ENCODE peak calls at places on chromosomes 4 and X, in ten cellular contexts. One of them, this sample, is unnamed.
A peak's percentile ranks its signal among the peaks of the same experiment; 100 is the strongest.

GRCh38 chr4:155026715-155027114 is 181.7 kb upstream of the NPY2R start:
- DNase-seq in colonic mucosa: no peak
- DNase-seq in esophagus muscularis mucosa: no peak
- DNase-seq in IMR-90: no peak
- DNase-seq in psoas muscle: no peak
- DNase-seq in stomach: no peak
- DNase-seq in WERI-Rb-1: no peak
- DNase-seq in body of pancreas: no peak
- DNase-seq in DND-41: no peak
- DNase-seq in tibial nerve: no peak
- DNase-seq in this sample: no peak

GRCh38 chr4:2064276-2064991 is 5.3 kb downstream of the NAT8L start:
- DNase-seq in colonic mucosa: peak; percentile 61
- DNase-seq in esophagus muscularis mucosa: no peak
- DNase-seq in IMR-90: no peak
- DNase-seq in psoas muscle: no peak
- DNase-seq in stomach: peak; percentile 75
- DNase-seq in WERI-Rb-1: no peak
- DNase-seq in body of pancreas: no peak
- DNase-seq in DND-41: no peak
- DNase-seq in tibial nerve: no peak
- DNase-seq in this sample: peak; percentile 16

GRCh38 chr4:120517966-120518365 is 404.6 kb downstream of the PRDM5 start:
- DNase-seq in colonic mucosa: peak; percentile 56
- DNase-seq in esophagus muscularis mucosa: no peak
- DNase-seq in IMR-90: peak; percentile 86
- DNase-seq in psoas muscle: no peak
- DNase-seq in stomach: no peak
- DNase-seq in WERI-Rb-1: no peak
- DNase-seq in body of pancreas: peak; percentile 69
- DNase-seq in DND-41: no peak
- DNase-seq in tibial nerve: no peak
- DNase-seq in this sample: no peak

GRCh38 chr4:36386691-36387090 is 105.3 kb downstream of the DTHD1 start:
- DNase-seq in colonic mucosa: no peak
- DNase-seq in esophagus muscularis mucosa: no peak
- DNase-seq in IMR-90: no peak
- DNase-seq in psoas muscle: no peak
- DNase-seq in stomach: no peak
- DNase-seq in WERI-Rb-1: no peak
- DNase-seq in body of pancreas: no peak
- DNase-seq in DND-41: no peak
- DNase-seq in tibial nerve: no peak
- DNase-seq in this sample: no peak

GRCh38 chr4:83771113-83771705 is 235.3 kb downstream of the GPAT3 start:
- DNase-seq in colonic mucosa: no peak
- DNase-seq in esophagus muscularis mucosa: no peak
- DNase-seq in IMR-90: peak; percentile 60
- DNase-seq in psoas muscle: no peak
- DNase-seq in stomach: peak; percentile 45
- DNase-seq in WERI-Rb-1: peak; percentile 59
- DNase-seq in body of pancreas: peak; percentile 45
- DNase-seq in DND-41: peak; percentile 19
- DNase-seq in tibial nerve: no peak
- DNase-seq in this sample: no peak

GRCh38 chrX:150361070-150361776 is 1.9 kb upstream of the MAMLD1 start:
- DNase-seq in colonic mucosa: no peak
- DNase-seq in esophagus muscularis mucosa: no peak
- DNase-seq in IMR-90: peak; percentile 26
- DNase-seq in psoas muscle: peak; percentile 53
- DNase-seq in stomach: no peak
- DNase-seq in WERI-Rb-1: peak; percentile 17
- DNase-seq in body of pancreas: peak; percentile 11
- DNase-seq in DND-41: no peak
- DNase-seq in tibial nerve: no peak
- DNase-seq in this sample: peak; percentile 57

GRCh38 chrX:103356897-103357296 is 591 bp downstream of the TCEAL9 start:
- DNase-seq in colonic mucosa: peak; percentile 50
- DNase-seq in esophagus muscularis mucosa: no peak
- DNase-seq in IMR-90: no peak
- DNase-seq in psoas muscle: no peak
- DNase-seq in stomach: no peak
- DNase-seq in WERI-Rb-1: no peak
- DNase-seq in body of pancreas: peak; percentile 25
- DNase-seq in DND-41: peak; percentile 14
- DNase-seq in tibial nerve: no peak
- DNase-seq in this sample: peak; percentile 32

GRCh38 chr4:153345011-153345981 is 808 bp downstream of the MND1 start:
- DNase-seq in colonic mucosa: peak; percentile 54
- DNase-seq in esophagus muscularis mucosa: no peak
- DNase-seq in IMR-90: peak; percentile 56
- DNase-seq in psoas muscle: peak; percentile 49
- DNase-seq in stomach: no peak
- DNase-seq in WERI-Rb-1: peak; percentile 54
- DNase-seq in body of pancreas: peak; percentile 41
- DNase-seq in DND-41: peak; percentile 89
- DNase-seq in tibial nerve: no peak
- DNase-seq in this sample: peak; percentile 54

GRCh38 chrX:104315555-104315954 is 60.8 kb upstream of the ESX1 start:
- DNase-seq in colonic mucosa: no peak
- DNase-seq in esophagus muscularis mucosa: no peak
- DNase-seq in IMR-90: peak; percentile 69
- DNase-seq in psoas muscle: no peak
- DNase-seq in stomach: no peak
- DNase-seq in WERI-Rb-1: no peak
- DNase-seq in body of pancreas: no peak
- DNase-seq in DND-41: no peak
- DNase-seq in tibial nerve: no peak
- DNase-seq in this sample: no peak

GRCh38 chrX:48864210-48864609 is 28.8 kb upstream of the PCSK1N start:
- DNase-seq in colonic mucosa: no peak
- DNase-seq in esophagus muscularis mucosa: no peak
- DNase-seq in IMR-90: peak; percentile 62
- DNase-seq in psoas muscle: no peak
- DNase-seq in stomach: no peak
- DNase-seq in WERI-Rb-1: no peak
- DNase-seq in body of pancreas: no peak
- DNase-seq in DND-41: no peak
- DNase-seq in tibial nerve: no peak
- DNase-seq in this sample: no peak

GRCh38 chrX:12885508-12885907 is 18.6 kb downstream of the TLR7 start:
- DNase-seq in colonic mucosa: no peak
- DNase-seq in esophagus muscularis mucosa: no peak
- DNase-seq in IMR-90: no peak
- DNase-seq in psoas muscle: no peak
- DNase-seq in stomach: no peak
- DNase-seq in WERI-Rb-1: no peak
- DNase-seq in body of pancreas: no peak
- DNase-seq in DND-41: no peak
- DNase-seq in tibial nerve: no peak
- DNase-seq in this sample: no peak

GRCh38 chr4:55385201-55385649 is 10.5 kb upstream of the TMEM165 start:
- DNase-seq in colonic mucosa: no peak
- DNase-seq in esophagus muscularis mucosa: no peak
- DNase-seq in IMR-90: peak; percentile 32
- DNase-seq in psoas muscle: no peak
- DNase-seq in stomach: no peak
- DNase-seq in WERI-Rb-1: no peak
- DNase-seq in body of pancreas: no peak
- DNase-seq in DND-41: no peak
- DNase-seq in tibial nerve: no peak
- DNase-seq in this sample: no peak

GRCh38 chrX:11757729-11758399 is at the start of gene MSL3:
- DNase-seq in colonic mucosa: peak; percentile 34
- DNase-seq in esophagus muscularis mucosa: no peak
- DNase-seq in IMR-90: peak; percentile 61
- DNase-seq in psoas muscle: peak; percentile 89
- DNase-seq in stomach: peak; percentile 56
- DNase-seq in WERI-Rb-1: peak; percentile 36
- DNase-seq in body of pancreas: peak; percentile 52
- DNase-seq in DND-41: no peak
- DNase-seq in tibial nerve: peak; percentile 35
- DNase-seq in this sample: peak; percentile 73

GRCh38 chr4:77586953-77587383 is 18.7 kb upstream of the CXCL13 start:
- DNase-seq in colonic mucosa: no peak
- DNase-seq in esophagus muscularis mucosa: no peak
- DNase-seq in IMR-90: no peak
- DNase-seq in psoas muscle: no peak
- DNase-seq in stomach: no peak
- DNase-seq in WERI-Rb-1: no peak
- DNase-seq in body of pancreas: no peak
- DNase-seq in DND-41: no peak
- DNase-seq in tibial nerve: no peak
- DNase-seq in this sample: no peak

GRCh38 chrX:130401415-130402210 is at the start of gene RBMX2:
- DNase-seq in colonic mucosa: peak; percentile 74
- DNase-seq in esophagus muscularis mucosa: no peak
- DNase-seq in IMR-90: peak; percentile 61
- DNase-seq in psoas muscle: peak; percentile 88
- DNase-seq in stomach: peak; percentile 77
- DNase-seq in WERI-Rb-1: peak; percentile 65
- DNase-seq in body of pancreas: peak; percentile 78
- DNase-seq in DND-41: peak; percentile 76
- DNase-seq in tibial nerve: peak; percentile 39
- DNase-seq in this sample: peak; percentile 80

GRCh38 chrX:67624324-67624723 is 80.5 kb downstream of the AR start:
- DNase-seq in colonic mucosa: no peak
- DNase-seq in esophagus muscularis mucosa: no peak
- DNase-seq in IMR-90: no peak
- DNase-seq in psoas muscle: no peak
- DNase-seq in stomach: no peak
- DNase-seq in WERI-Rb-1: no peak
- DNase-seq in body of pancreas: no peak
- DNase-seq in DND-41: no peak
- DNase-seq in tibial nerve: no peak
- DNase-seq in this sample: no peak

GRCh38 chr4:27000820-27001219 is 140.2 kb downstream of the STIM2 start:
- DNase-seq in colonic mucosa: no peak
- DNase-seq in esophagus muscularis mucosa: no peak
- DNase-seq in IMR-90: no peak
- DNase-seq in psoas muscle: no peak
- DNase-seq in stomach: no peak
- DNase-seq in WERI-Rb-1: peak; percentile 25
- DNase-seq in body of pancreas: no peak
- DNase-seq in DND-41: no peak
- DNase-seq in tibial nerve: no peak
- DNase-seq in this sample: no peak

GRCh38 chr4:174218127-174218790 is 65.2 kb downstream of the FBXO8 start:
- DNase-seq in colonic mucosa: no peak
- DNase-seq in esophagus muscularis mucosa: no peak
- DNase-seq in IMR-90: no peak
- DNase-seq in psoas muscle: no peak
- DNase-seq in stomach: no peak
- DNase-seq in WERI-Rb-1: no peak
- DNase-seq in body of pancreas: no peak
- DNase-seq in DND-41: no peak
- DNase-seq in tibial nerve: no peak
- DNase-seq in this sample: no peak
- H3K27ac ChIP-seq in colonic mucosa: no peak overlapping the region
- H3K27ac ChIP-seq in esophagus muscularis mucosa: no peak overlapping the region
- H3K27ac ChIP-seq in IMR-90: no peak overlapping the region
- H3K27ac ChIP-seq in psoas muscle: no peak overlapping the region
- H3K27ac ChIP-seq in stomach: no peak overlapping the region
- H3K27ac ChIP-seq in WERI-Rb-1: no peak overlapping the region
- H3K27ac ChIP-seq in body of pancreas: no peak overlapping the region
- H3K27ac ChIP-seq in DND-41: no peak overlapping the region
- H3K27ac ChIP-seq in tibial nerve: no peak overlapping the region
- H3K27ac ChIP-seq in this sample: no peak overlapping the region

DNA sequence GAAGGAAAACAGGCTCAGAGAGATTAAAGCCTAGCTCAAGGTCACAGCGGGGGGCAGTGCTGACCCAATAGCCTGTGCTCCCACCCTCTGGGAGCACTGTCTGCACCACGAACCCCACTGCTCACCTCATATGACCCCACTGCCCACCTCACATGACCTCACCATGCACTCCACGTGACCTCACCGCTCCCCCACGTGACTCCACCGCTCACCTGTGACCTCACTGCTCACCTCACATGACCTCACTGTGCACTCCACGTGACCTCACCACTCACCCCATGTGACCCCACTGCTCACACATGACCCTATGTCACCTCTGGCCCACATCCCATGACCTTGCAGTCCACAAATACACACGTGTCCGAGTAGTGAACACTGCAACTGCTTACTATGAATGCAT is 55.4 kb downstream of the ACOX3 start:
- DNase-seq in colonic mucosa: no peak
- DNase-seq in esophagus muscularis mucosa: no peak
- DNase-seq in IMR-90: no peak
- DNase-seq in psoas muscle: peak; percentile 45
- DNase-seq in stomach: no peak
- DNase-seq in WERI-Rb-1: peak; percentile 28
- DNase-seq in body of pancreas: no peak
- DNase-seq in DND-41: no peak
- DNase-seq in tibial nerve: no peak
- DNase-seq in this sample: peak; percentile 61
- H3K36me3 ChIP-seq in colonic mucosa: no peaks in the 10 kb centered on the region
- H3K36me3 ChIP-seq in esophagus muscularis mucosa: peaks cover 87% of the 10 kb centered on the region
- H3K36me3 ChIP-seq in IMR-90: peaks cover 40% of the 10 kb centered on the region
- H3K36me3 ChIP-seq in psoas muscle: no peaks in the 10 kb centered on the region
- H3K36me3 ChIP-seq in stomach: peaks cover 89% of the 10 kb centered on the region
- H3K36me3 ChIP-seq in WERI-Rb-1: peaks cover 2% of the 10 kb centered on the region
- H3K36me3 ChIP-seq in body of pancreas: no peaks in the 10 kb centered on the region
- H3K36me3 ChIP-seq in DND-41: peaks cover 21% of the 10 kb centered on the region
- H3K36me3 ChIP-seq in tibial nerve: peaks cover 8% of the 10 kb centered on the region
- H3K36me3 ChIP-seq in this sample: no peaks in the 10 kb centered on the region

DNA sequence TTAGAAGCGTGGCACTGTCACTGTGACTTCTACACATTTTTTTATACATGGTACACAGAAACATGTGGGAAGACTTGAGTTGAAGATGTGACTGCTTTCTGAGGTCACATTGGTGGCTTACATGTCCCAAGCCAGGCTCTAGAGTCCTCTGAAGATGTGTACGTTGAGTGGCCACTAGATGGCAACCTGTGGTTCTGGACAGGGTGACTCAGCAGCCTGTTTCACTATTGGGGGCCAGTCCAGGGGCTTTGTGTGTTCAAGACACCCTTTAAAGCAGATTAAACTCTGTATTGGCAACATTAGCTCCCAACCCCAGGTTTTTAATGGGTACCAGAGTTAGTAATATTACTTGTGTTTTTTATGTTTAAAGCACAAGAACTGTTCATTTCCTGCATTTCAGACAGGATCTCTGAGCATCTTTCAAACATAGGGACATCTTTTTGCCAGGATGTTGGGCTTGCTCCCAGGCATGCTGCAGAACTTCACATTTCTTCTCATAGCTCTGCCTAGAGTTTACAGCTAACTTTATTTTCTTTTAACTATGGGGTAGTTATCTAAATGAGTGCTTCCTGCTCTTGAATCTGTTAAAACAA is 53.0 kb downstream of the DCUN1D4 start:
- DNase-seq in colonic mucosa: peak; percentile 71
- DNase-seq in esophagus muscularis mucosa: no peak
- DNase-seq in IMR-90: peak; percentile 67
- DNase-seq in psoas muscle: peak; percentile 61
- DNase-seq in stomach: peak; percentile 62
- DNase-seq in WERI-Rb-1: peak; percentile 67
- DNase-seq in body of pancreas: peak; percentile 76
- DNase-seq in DND-41: peak; percentile 70
- DNase-seq in tibial nerve: peak; percentile 21
- DNase-seq in this sample: peak; percentile 68
- H3K27ac ChIP-seq in colonic mucosa: no peak overlapping the region
- H3K27ac ChIP-seq in esophagus muscularis mucosa: peak overlapping the region; percentile 52
- H3K27ac ChIP-seq in IMR-90: no peak overlapping the region
- H3K27ac ChIP-seq in psoas muscle: peak overlapping the region; percentile 57
- H3K27ac ChIP-seq in stomach: no peak overlapping the region
- H3K27ac ChIP-seq in WERI-Rb-1: peak overlapping the region; percentile 31
- H3K27ac ChIP-seq in body of pancreas: no peak overlapping the region
- H3K27ac ChIP-seq in DND-41: peak overlapping the region; percentile 7
- H3K27ac ChIP-seq in tibial nerve: peak overlapping the region; percentile 48
- H3K27ac ChIP-seq in this sample: peak overlapping the region; percentile 11

GRCh38 chr4:186599483-186599882 is 44.1 kb upstream of the MTNR1A start:
- DNase-seq in colonic mucosa: no peak
- DNase-seq in esophagus muscularis mucosa: peak; percentile 75
- DNase-seq in IMR-90: no peak
- DNase-seq in psoas muscle: no peak
- DNase-seq in stomach: no peak
- DNase-seq in WERI-Rb-1: no peak
- DNase-seq in body of pancreas: no peak
- DNase-seq in DND-41: no peak
- DNase-seq in tibial nerve: no peak
- DNase-seq in this sample: no peak
- H3K36me3 ChIP-seq in colonic mucosa: peaks cover 12% of the 10 kb centered on the region
- H3K36me3 ChIP-seq in esophagus muscularis mucosa: peaks cover 100% of the 10 kb centered on the region
- H3K36me3 ChIP-seq in IMR-90: peaks cover 78% of the 10 kb centered on the region
- H3K36me3 ChIP-seq in psoas muscle: no peaks in the 10 kb centered on the region
- H3K36me3 ChIP-seq in stomach: peaks cover 99% of the 10 kb centered on the region
- H3K36me3 ChIP-seq in WERI-Rb-1: no peaks in the 10 kb centered on the region
- H3K36me3 ChIP-seq in body of pancreas: no peaks in the 10 kb centered on the region
- H3K36me3 ChIP-seq in DND-41: no peaks in the 10 kb centered on the region
- H3K36me3 ChIP-seq in tibial nerve: no peaks in the 10 kb centered on the region
- H3K36me3 ChIP-seq in this sample: peaks cover 73% of the 10 kb centered on the region